ENCODE peak calls at places on chromosomes 5 and 9, in six cellular contexts. U, W, L, F, Y and T are unnamed samples.

GRCh38 chr9:129163753-129164152 is 14.3 kb downstream of the IER5L start:
- DNase-seq in U (no peak), W (no peak), F (no peak), L (no peak), Y (no peak), T (no peak)

GRCh38 chr9:125932012-125932411 is 184.8 kb downstream of the PBX3 start:
- DNase-seq in F (peak; percentile 85), W (no peak), U (peak; percentile 70), Y (no peak), L (peak; percentile 96), T (peak; percentile 18)

GRCh38 chr9:91603940-91604339 is 180.3 kb upstream of the NFIL3 start:
- DNase-seq in W (no peak), Y (no peak), F (no peak), L (no peak), U (no peak), T (no peak)

GRCh38 chr5:13480834-13481233 is 463.7 kb downstream of the DNAH5 start:
- DNase-seq in Y (no peak), U (no peak), F (no peak), L (no peak), W (no peak), T (no peak)

GRCh38 chr9:97990259-97990658 is 7.1 kb downstream of the ANP32B start:
- DNase-seq in U (no peak), F (peak; percentile 18), L (peak; percentile 78), W (no peak), Y (peak; percentile 38), T (no peak)

GRCh38 chr9:16369427-16369826 is 501.0 kb downstream of the BNC2 start:
- DNase-seq in W (no peak), Y (no peak), F (no peak), L (no peak), U (no peak), T (no peak)

GRCh38 chr9:90433398-90433890 is 209.2 kb downstream of the DIRAS2 start:
- DNase-seq in Y (no peak), W (no peak), U (peak; percentile 4), L (peak; percentile 87), F (peak; percentile 99), T (no peak)

GRCh38 chr9:138048184-138048583 is 170.6 kb downstream of the CACNA1B start:
- DNase-seq in U (no peak), L (no peak), W (peak; percentile 22), Y (no peak), F (no peak), T (no peak)

GRCh38 chr5:56480305-56481146 is 247.4 kb upstream of the ANKRD55 start:
- DNase-seq in F (peak; percentile 67), W (no peak), Y (peak; percentile 51), U (peak; percentile 78), L (peak; percentile 69), T (peak; percentile 48)

GRCh38 chr5:75324791-75325190 is 12.2 kb upstream of the HMGCR start:
- DNase-seq in W (no peak), U (no peak), F (no peak), Y (no peak), L (no peak), T (no peak)

GRCh38 chr5:68911840-68912690 is 181.7 kb upstream of the SLC30A5 start:
- DNase-seq in Y (no peak), U (no peak), L (peak; percentile 84), F (no peak), W (no peak), T (no peak)

GRCh38 chr9:110578896-110579752 is at the start of gene SVEP1:
- DNase-seq in W (peak; percentile 69), Y (no peak), F (peak; percentile 62), U (peak; percentile 56), L (peak; percentile 68), T (no peak)